ENCODE peak calls at places on chromosomes 2 and 18, in seven cellular contexts. N, D, Y, T, V, K and O are unnamed samples.

GRCh38 chr2:233801357-233802131 is 23.4 kb downstream of the MROH2A start:
- DNase-seq in N (peak), D (peak), Y (peak), T (peak), V (peak), K (peak), O (no peak)

GRCh38 chr2:202339052-202339870 is 36.9 kb upstream of the BMPR2 start:
- DNase-seq in N (no peak), D (peak), Y (peak), T (peak), V (no peak), K (no peak), O (no peak)

GRCh38 chr2:112493048-112493447 is 11.1 kb downstream of the TTL start:
- DNase-seq in N (peak), D (peak), Y (peak), T (no peak), V (no peak), K (no peak), O (no peak)

GRCh38 chr18:29644276-29644675 is 1398.3 kb downstream of the DSC3 start:
- DNase-seq in N (no peak), D (peak), Y (peak), T (peak), V (no peak), K (no peak), O (no peak)

GRCh38 chr2:219675206-219675605 is 47.8 kb downstream of the SLC4A3 start:
- DNase-seq in N (no peak), D (no peak), Y (no peak), T (no peak), V (no peak), K (no peak), O (no peak)

GRCh38 chr2:64937341-64938230 is 51.6 kb upstream of the SLC1A4 start:
- DNase-seq in N (peak), D (no peak), Y (no peak), T (no peak), V (no peak), K (no peak), O (peak)

GRCh38 chr2:230933521-230934180 is 8.6 kb upstream of the GPR55 start:
- DNase-seq in N (no peak), D (no peak), Y (no peak), T (no peak), V (peak), K (no peak), O (no peak)

GRCh38 chr2:85312404-85312803 is 15.4 kb downstream of the TGOLN2 start:
- DNase-seq in N (no peak), D (peak), Y (peak), T (peak), V (no peak), K (no peak), O (no peak)

GRCh38 chr2:96207778-96208143 is 866 bp downstream of the STARD7 start:
- DNase-seq in N (no peak), D (no peak), Y (no peak), T (no peak), V (no peak), K (no peak), O (no peak)

GRCh38 chr2:172943992-172944793 is 131.5 kb upstream of the MAP3K20 start:
- DNase-seq in N (no peak), D (no peak), Y (no peak), T (no peak), V (no peak), K (no peak), O (no peak)

GRCh38 chr2:5695641-5696350 is 3.6 kb downstream of the SOX11 start:
- DNase-seq in N (no peak), D (peak), Y (peak), T (no peak), V (no peak), K (no peak), O (no peak)

GRCh38 chr2:5692561-5693287 is 540 bp downstream of the SOX11 start:
- DNase-seq in N (no peak), D (peak), Y (peak), T (no peak), V (no peak), K (no peak), O (no peak)

GRCh38 chr2:5693288-5694015 is 1.3 kb downstream of the SOX11 start:
- DNase-seq in N (no peak), D (peak), Y (peak), T (no peak), V (peak), K (no peak), O (no peak)

GRCh38 chr2:5696351-5696740 is 4.2 kb downstream of the SOX11 start:
- DNase-seq in N (no peak), D (peak), Y (peak), T (no peak), V (no peak), K (no peak), O (no peak)

DNA sequence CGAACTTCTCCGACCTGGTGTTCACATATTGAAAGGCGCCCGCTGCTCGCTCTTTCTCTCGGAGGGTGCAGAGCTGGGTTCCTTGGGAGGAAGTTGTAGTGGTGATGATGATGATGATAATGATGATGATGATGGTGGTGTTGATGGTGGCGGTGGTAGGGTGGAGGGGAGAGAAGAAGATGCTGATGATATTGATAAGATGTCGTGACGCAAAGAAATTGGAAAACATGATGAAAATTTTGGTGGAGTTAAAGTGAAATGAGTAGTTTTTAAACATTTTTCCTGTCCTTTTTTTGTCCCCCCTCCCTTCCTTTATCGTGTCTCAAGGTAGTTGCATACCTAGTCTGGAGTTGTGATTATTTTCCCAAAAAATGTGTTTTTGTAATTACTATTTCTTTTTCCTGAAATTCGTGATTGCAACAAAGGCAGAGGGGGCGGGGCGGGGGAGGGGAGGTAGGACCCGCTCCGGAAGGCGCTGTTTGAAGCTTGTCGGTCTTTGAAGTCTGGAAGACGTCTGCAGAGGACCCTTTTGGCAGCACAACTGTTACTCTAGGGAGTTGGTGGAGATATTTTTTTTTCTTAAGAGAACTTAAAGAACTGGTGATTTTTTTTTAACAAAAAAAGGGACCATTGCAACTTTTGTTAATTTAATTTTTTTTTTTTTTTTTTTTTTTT is 2.0 kb downstream of the SOX11 start:
- DNase-seq in N (no peak), D (peak), Y (peak), T (no peak), V (no peak), K (no peak), O (no peak)
- H3K4me3 ChIP-seq in N (no peak), D (peak), Y (peak), T (no peak), V (no peak), K (peak), O (no peak)

GRCh38 chr2:133586978-133587377 is 18.7 kb upstream of the NCKAP5 start:
- DNase-seq in N (no peak), D (no peak), Y (peak), T (peak), V (no peak), K (no peak), O (no peak)

GRCh38 chr2:133588144-133588543 is 19.9 kb upstream of the NCKAP5 start:
- DNase-seq in N (no peak), D (no peak), Y (no peak), T (no peak), V (no peak), K (no peak), O (no peak)

GRCh38 chr2:133596701-133597393 is 28.6 kb upstream of the NCKAP5 start:
- DNase-seq in N (no peak), D (no peak), Y (peak), T (peak), V (no peak), K (no peak), O (no peak)

GRCh38 chr2:133591164-133591563 is 22.9 kb upstream of the NCKAP5 start:
- DNase-seq in N (no peak), D (peak), Y (peak), T (peak), V (no peak), K (no peak), O (peak)
- H3K4me3 ChIP-seq in N (no peak), D (no peak), Y (no peak), T (no peak), V (no peak), K (no peak), O (no peak)

DNA sequence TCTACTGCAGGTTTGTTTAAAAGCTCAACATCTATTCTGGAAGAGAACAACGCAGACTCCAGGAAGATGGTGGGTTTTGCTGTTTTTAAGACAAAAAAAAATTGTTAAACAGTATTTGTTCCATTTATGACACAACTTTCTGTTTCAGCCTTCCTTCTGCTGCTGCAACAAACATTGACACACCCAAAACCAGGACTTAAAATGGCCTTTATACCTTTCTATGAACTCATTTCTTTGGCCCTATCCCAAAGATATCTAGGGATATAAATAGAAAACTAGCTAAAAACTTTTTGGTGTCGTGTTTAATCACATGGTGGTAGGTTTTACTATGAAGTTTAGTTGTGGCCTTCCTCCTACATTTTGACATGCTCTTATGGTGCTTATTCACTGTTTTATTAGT is 964 bp upstream of the GALNT3 start:
- DNase-seq in N (no peak), D (no peak), Y (peak), T (peak), V (no peak), K (no peak), O (no peak)
- H3K4me3 ChIP-seq in N (peak), D (no peak), Y (no peak), T (no peak), V (peak), K (no peak), O (no peak)

DNA sequence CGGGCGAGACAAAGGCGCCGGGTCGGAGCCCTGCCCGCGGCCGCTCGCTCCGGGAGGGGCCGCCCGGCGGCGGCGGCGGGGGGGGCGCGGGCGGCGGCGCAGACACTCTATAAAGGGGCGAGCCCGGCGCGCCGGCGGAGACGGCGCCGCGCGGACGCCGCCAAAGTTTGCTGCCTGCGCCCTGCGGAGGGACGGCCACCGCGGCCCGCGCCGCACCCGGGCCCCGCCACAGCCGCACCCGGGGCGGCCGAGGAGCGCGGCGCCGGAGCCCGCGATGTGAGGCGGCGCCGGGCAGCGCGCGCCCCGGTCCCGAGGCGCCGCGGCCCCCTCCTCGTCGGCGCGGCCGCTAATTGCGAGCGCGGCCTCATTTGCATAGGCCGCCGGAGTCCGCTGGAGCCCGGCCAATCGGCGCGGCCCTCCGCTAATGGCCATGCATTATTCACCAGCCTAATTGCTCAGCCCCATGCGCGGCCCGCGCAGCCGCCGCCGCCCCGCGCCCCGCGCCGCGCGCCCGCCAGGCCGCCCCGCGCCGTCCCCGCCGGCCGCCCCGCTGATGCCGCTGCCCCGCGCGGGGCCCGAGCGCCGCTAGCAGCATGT is at the start of gene SALL3:
- DNase-seq in N (no peak), D (peak), Y (peak), T (no peak), V (no peak), K (no peak), O (no peak)
- H3K4me3 ChIP-seq in N (no peak), D (peak), Y (no peak), T (no peak), V (no peak), K (no peak), O (no peak)